ENCODE peak calls at places on chromosomes 12 and 14, in seven cellular contexts. One of them, this sample, is unnamed.
A peak's percentile ranks its signal among the peaks of the same experiment; 100 is the strongest.

GRCh38 chr14:102527255-102528232 is 18.0 kb upstream of the ANKRD9 start:
- DNase-seq in OCI-LY7: no peak
- DNase-seq in frontal cortex: no peak
- DNase-seq in NCI-H226: peak; percentile 72
- DNase-seq in hypothalamus: no peak
- DNase-seq in left ventricle myocardium inferior: no peak
- DNase-seq in tibial artery: no peak
- DNase-seq in this sample: no peak

GRCh38 chr12:121483950-121484349 is 84.0 kb downstream of the RNF34 start:
- DNase-seq in OCI-LY7: no peak
- DNase-seq in tibial artery: no peak
- DNase-seq in NCI-H226: no peak
- DNase-seq in frontal cortex: no peak
- DNase-seq in hypothalamus: no peak
- DNase-seq in left ventricle myocardium inferior: no peak
- DNase-seq in this sample: no peak

GRCh38 chr14:101233016-101233355 is 328.3 kb upstream of the DIO3 start:
- DNase-seq in OCI-LY7: no peak
- DNase-seq in hypothalamus: no peak
- DNase-seq in NCI-H226: no peak
- DNase-seq in frontal cortex: no peak
- DNase-seq in tibial artery: peak; percentile 60
- DNase-seq in left ventricle myocardium inferior: no peak
- DNase-seq in this sample: no peak

GRCh38 chr12:104534162-104534856 is 77.6 kb downstream of the CHST11 start:
- DNase-seq in OCI-LY7: no peak
- DNase-seq in left ventricle myocardium inferior: no peak
- DNase-seq in hypothalamus: no peak
- DNase-seq in frontal cortex: no peak
- DNase-seq in tibial artery: no peak
- DNase-seq in NCI-H226: no peak
- DNase-seq in this sample: no peak

GRCh38 chr12:131084341-131085011 is 130.8 kb downstream of the ADGRD1 start:
- DNase-seq in left ventricle myocardium inferior: no peak
- DNase-seq in OCI-LY7: no peak
- DNase-seq in NCI-H226: no peak
- DNase-seq in hypothalamus: no peak
- DNase-seq in frontal cortex: no peak
- DNase-seq in tibial artery: no peak
- DNase-seq in this sample: peak; percentile 17

GRCh38 chr14:25049559-25050493 is at the start of gene STXBP6:
- DNase-seq in hypothalamus: peak; percentile 75
- DNase-seq in NCI-H226: peak; percentile 75
- DNase-seq in tibial artery: peak; percentile 73
- DNase-seq in frontal cortex: peak; percentile 88
- DNase-seq in OCI-LY7: no peak
- DNase-seq in left ventricle myocardium inferior: peak; percentile 84
- DNase-seq in this sample: peak; percentile 92

GRCh38 chr12:108313609-108314331 is 25.3 kb downstream of the CMKLR1 start:
- DNase-seq in left ventricle myocardium inferior: no peak
- DNase-seq in OCI-LY7: peak; percentile 7
- DNase-seq in NCI-H226: no peak
- DNase-seq in hypothalamus: no peak
- DNase-seq in frontal cortex: no peak
- DNase-seq in tibial artery: no peak
- DNase-seq in this sample: peak; percentile 75

GRCh38 chr12:127425474-127425873 is 841.5 kb upstream of the TMEM132C start:
- DNase-seq in left ventricle myocardium inferior: no peak
- DNase-seq in OCI-LY7: no peak
- DNase-seq in tibial artery: no peak
- DNase-seq in NCI-H226: no peak
- DNase-seq in frontal cortex: no peak
- DNase-seq in hypothalamus: no peak
- DNase-seq in this sample: no peak

GRCh38 chr14:55123101-55123500 is 6.0 kb upstream of the LGALS3 start:
- DNase-seq in frontal cortex: no peak
- DNase-seq in OCI-LY7: no peak
- DNase-seq in left ventricle myocardium inferior: no peak
- DNase-seq in NCI-H226: peak; percentile 74
- DNase-seq in hypothalamus: no peak
- DNase-seq in tibial artery: no peak
- DNase-seq in this sample: peak; percentile 60

GRCh38 chr14:94906991-94907587 is 137.2 kb upstream of the GSC start:
- DNase-seq in left ventricle myocardium inferior: no peak
- DNase-seq in hypothalamus: no peak
- DNase-seq in OCI-LY7: no peak
- DNase-seq in frontal cortex: no peak
- DNase-seq in tibial artery: peak; percentile 39
- DNase-seq in NCI-H226: no peak
- DNase-seq in this sample: no peak

GRCh38 chr12:132373967-132374820 is 44.8 kb upstream of the GALNT9 start:
- DNase-seq in left ventricle myocardium inferior: peak; percentile 9
- DNase-seq in NCI-H226: no peak
- DNase-seq in frontal cortex: no peak
- DNase-seq in tibial artery: no peak
- DNase-seq in OCI-LY7: no peak
- DNase-seq in hypothalamus: no peak
- DNase-seq in this sample: peak; percentile 35

GRCh38 chr14:73729556-73730265 is 15.5 kb upstream of the PNMA1 start:
- DNase-seq in left ventricle myocardium inferior: no peak
- DNase-seq in tibial artery: peak; percentile 66
- DNase-seq in NCI-H226: no peak
- DNase-seq in OCI-LY7: no peak
- DNase-seq in frontal cortex: no peak
- DNase-seq in hypothalamus: no peak
- DNase-seq in this sample: peak; percentile 20

GRCh38 chr12:3996322-3996721 is 123.1 kb upstream of the PARP11 start:
- DNase-seq in NCI-H226: no peak
- DNase-seq in tibial artery: no peak
- DNase-seq in OCI-LY7: no peak
- DNase-seq in left ventricle myocardium inferior: no peak
- DNase-seq in frontal cortex: no peak
- DNase-seq in hypothalamus: no peak
- DNase-seq in this sample: no peak

GRCh38 chr14:29016050-29016900 is 249.7 kb downstream of the FOXG1 start:
- DNase-seq in hypothalamus: no peak
- DNase-seq in frontal cortex: no peak
- DNase-seq in OCI-LY7: peak; percentile 27
- DNase-seq in left ventricle myocardium inferior: no peak
- DNase-seq in tibial artery: no peak
- DNase-seq in NCI-H226: no peak
- DNase-seq in this sample: peak; percentile 14

GRCh38 chr14:34571771-34572170 is 32.3 kb upstream of the EAPP start:
- DNase-seq in NCI-H226: no peak
- DNase-seq in frontal cortex: no peak
- DNase-seq in hypothalamus: no peak
- DNase-seq in tibial artery: no peak
- DNase-seq in OCI-LY7: no peak
- DNase-seq in left ventricle myocardium inferior: no peak
- DNase-seq in this sample: no peak

GRCh38 chr14:51716610-51717009 is 64.9 kb downstream of the FRMD6 start:
- DNase-seq in frontal cortex: no peak
- DNase-seq in tibial artery: no peak
- DNase-seq in hypothalamus: no peak
- DNase-seq in left ventricle myocardium inferior: no peak
- DNase-seq in NCI-H226: no peak
- DNase-seq in OCI-LY7: no peak
- DNase-seq in this sample: no peak

GRCh38 chr14:52547526-52547925 is 4.8 kb downstream of the TXNDC16 start:
- DNase-seq in hypothalamus: no peak
- DNase-seq in frontal cortex: no peak
- DNase-seq in left ventricle myocardium inferior: no peak
- DNase-seq in OCI-LY7: no peak
- DNase-seq in tibial artery: no peak
- DNase-seq in NCI-H226: no peak
- DNase-seq in this sample: no peak

GRCh38 chr12:119940881-119941280 is 48.2 kb upstream of the BICDL1 start:
- DNase-seq in hypothalamus: no peak
- DNase-seq in frontal cortex: no peak
- DNase-seq in left ventricle myocardium inferior: no peak
- DNase-seq in NCI-H226: peak; percentile 62
- DNase-seq in tibial artery: no peak
- DNase-seq in OCI-LY7: no peak
- DNase-seq in this sample: no peak

GRCh38 chr14:71322660-71323250 is 415.5 kb downstream of the PCNX1 start:
- DNase-seq in OCI-LY7: peak; percentile 72
- DNase-seq in left ventricle myocardium inferior: no peak
- DNase-seq in NCI-H226: peak; percentile 22
- DNase-seq in hypothalamus: no peak
- DNase-seq in tibial artery: no peak
- DNase-seq in frontal cortex: peak; percentile 46
- DNase-seq in this sample: no peak

This sample was measured in right cardiac atrium.